ENCODE peak calls at places on chromosomes 3 and 15, in eight cellular contexts. One of them, this sample, is unnamed. For H3K4me1, the result is how much of the 10 kb centered on the place peaks cover.

GRCh38 chr15:66834863-66835557 is 133.0 kb downstream of the SMAD6 start:
- DNase-seq in SK-N-SH: no peak
- DNase-seq in IMR-90: no peak
- DNase-seq in K562: no peak
- DNase-seq in aorta: no peak
- DNase-seq in GM12878: no peak
- DNase-seq in GM23338: peak
- DNase-seq in pancreas: peak
- DNase-seq in this sample: no peak

GRCh38 chr3:61947456-61947855 is 386.1 kb downstream of the PTPRG start:
- DNase-seq in pancreas: no peak
- DNase-seq in aorta: no peak
- DNase-seq in SK-N-SH: no peak
- DNase-seq in K562: no peak
- DNase-seq in GM12878: no peak
- DNase-seq in GM23338: no peak
- DNase-seq in IMR-90: no peak
- DNase-seq in this sample: no peak

GRCh38 chr3:178170698-178171535 is 365.3 kb upstream of the KCNMB2 start:
- DNase-seq in aorta: no peak
- DNase-seq in K562: peak
- DNase-seq in IMR-90: peak
- DNase-seq in SK-N-SH: peak
- DNase-seq in GM12878: no peak
- DNase-seq in pancreas: no peak
- DNase-seq in GM23338: no peak
- DNase-seq in this sample: no peak

GRCh38 chr15:85651551-85651950 is 143.2 kb downstream of the KLHL25 start:
- DNase-seq in aorta: no peak
- DNase-seq in pancreas: no peak
- DNase-seq in K562: no peak
- DNase-seq in SK-N-SH: no peak
- DNase-seq in GM23338: no peak
- DNase-seq in GM12878: no peak
- DNase-seq in IMR-90: no peak
- DNase-seq in this sample: no peak

GRCh38 chr3:196609343-196609775 is 30.1 kb upstream of the NRROS start:
- DNase-seq in SK-N-SH: peak
- DNase-seq in aorta: peak
- DNase-seq in GM23338: peak
- DNase-seq in pancreas: peak
- DNase-seq in IMR-90: peak
- DNase-seq in K562: peak
- DNase-seq in GM12878: peak
- DNase-seq in this sample: peak

GRCh38 chr3:29759021-29759359 is 478.1 kb downstream of the RBMS3 start:
- DNase-seq in K562: no peak
- DNase-seq in IMR-90: peak
- DNase-seq in aorta: no peak
- DNase-seq in SK-N-SH: no peak
- DNase-seq in GM23338: no peak
- DNase-seq in GM12878: no peak
- DNase-seq in pancreas: no peak
- DNase-seq in this sample: no peak

GRCh38 chr15:74531144-74531811 is 9.7 kb upstream of the ARID3B start:
- DNase-seq in SK-N-SH: no peak
- DNase-seq in pancreas: no peak
- DNase-seq in IMR-90: peak
- DNase-seq in GM23338: peak
- DNase-seq in aorta: no peak
- DNase-seq in GM12878: no peak
- DNase-seq in K562: peak
- DNase-seq in this sample: no peak

GRCh38 chr3:181383760-181384159 is 328.0 kb upstream of the SOX2 start:
- DNase-seq in K562: no peak
- DNase-seq in GM12878: no peak
- DNase-seq in IMR-90: no peak
- DNase-seq in pancreas: no peak
- DNase-seq in GM23338: peak
- DNase-seq in SK-N-SH: no peak
- DNase-seq in aorta: no peak
- DNase-seq in this sample: no peak

GRCh38 chr15:58393196-58393790 is 38.5 kb upstream of the LIPC start:
- DNase-seq in IMR-90: peak
- DNase-seq in SK-N-SH: no peak
- DNase-seq in pancreas: no peak
- DNase-seq in K562: no peak
- DNase-seq in aorta: no peak
- DNase-seq in GM12878: no peak
- DNase-seq in GM23338: no peak
- DNase-seq in this sample: no peak

GRCh38 chr15:50358805-50359204 is 3.8 kb upstream of the GABPB1 start:
- DNase-seq in GM23338: peak
- DNase-seq in aorta: no peak
- DNase-seq in IMR-90: peak
- DNase-seq in K562: peak
- DNase-seq in SK-N-SH: peak
- DNase-seq in pancreas: no peak
- DNase-seq in GM12878: no peak
- DNase-seq in this sample: no peak

GRCh38 chr3:160827516-160827915 is 71.5 kb downstream of the PPM1L start:
- DNase-seq in IMR-90: no peak
- DNase-seq in GM23338: no peak
- DNase-seq in GM12878: no peak
- DNase-seq in pancreas: no peak
- DNase-seq in SK-N-SH: peak
- DNase-seq in K562: no peak
- DNase-seq in aorta: no peak
- DNase-seq in this sample: no peak

DNA sequence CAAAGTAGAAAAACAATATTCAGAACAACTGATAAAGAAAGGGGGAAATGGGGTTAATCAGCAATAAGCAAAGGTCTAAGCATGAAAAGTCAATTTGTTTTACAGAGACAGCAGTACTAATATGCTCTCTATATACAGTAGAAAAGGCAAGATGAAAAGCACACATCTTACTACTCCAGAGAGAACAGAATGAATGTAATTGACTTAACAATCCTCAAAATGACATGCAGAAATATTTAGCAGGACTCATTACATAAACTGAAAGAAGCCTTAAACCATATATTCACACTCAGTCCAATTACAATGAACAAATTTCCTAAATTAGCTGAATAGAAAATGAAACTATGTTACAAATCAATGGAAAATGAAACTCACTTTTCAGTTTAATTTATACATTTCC is 319.8 kb downstream of the SUCLG2 start:
- DNase-seq in GM23338: no peak
- DNase-seq in K562: no peak
- DNase-seq in pancreas: no peak
- DNase-seq in SK-N-SH: no peak
- DNase-seq in GM12878: no peak
- DNase-seq in aorta: no peak
- DNase-seq in IMR-90: no peak
- DNase-seq in this sample: no peak
- H3K4me1 ChIP-seq in GM23338: under half
- H3K4me1 ChIP-seq in K562: under half
- H3K4me1 ChIP-seq in pancreas: under half
- H3K4me1 ChIP-seq in SK-N-SH: under half
- H3K4me1 ChIP-seq in GM12878: under half
- H3K4me1 ChIP-seq in aorta: under half
- H3K4me1 ChIP-seq in IMR-90: under half
- H3K4me1 ChIP-seq in this sample: under half

GRCh38 chr3:114378760-114379159 is 84.9 kb downstream of the TIGIT start:
- DNase-seq in K562: no peak
- DNase-seq in GM23338: no peak
- DNase-seq in IMR-90: no peak
- DNase-seq in SK-N-SH: no peak
- DNase-seq in GM12878: no peak
- DNase-seq in pancreas: no peak
- DNase-seq in aorta: no peak
- DNase-seq in this sample: no peak
- H3K4me1 ChIP-seq in K562: under half
- H3K4me1 ChIP-seq in GM23338: under half
- H3K4me1 ChIP-seq in IMR-90: under half
- H3K4me1 ChIP-seq in SK-N-SH: under half
- H3K4me1 ChIP-seq in GM12878: under half
- H3K4me1 ChIP-seq in pancreas: under half
- H3K4me1 ChIP-seq in aorta: under half
- H3K4me1 ChIP-seq in this sample: under half

DNA sequence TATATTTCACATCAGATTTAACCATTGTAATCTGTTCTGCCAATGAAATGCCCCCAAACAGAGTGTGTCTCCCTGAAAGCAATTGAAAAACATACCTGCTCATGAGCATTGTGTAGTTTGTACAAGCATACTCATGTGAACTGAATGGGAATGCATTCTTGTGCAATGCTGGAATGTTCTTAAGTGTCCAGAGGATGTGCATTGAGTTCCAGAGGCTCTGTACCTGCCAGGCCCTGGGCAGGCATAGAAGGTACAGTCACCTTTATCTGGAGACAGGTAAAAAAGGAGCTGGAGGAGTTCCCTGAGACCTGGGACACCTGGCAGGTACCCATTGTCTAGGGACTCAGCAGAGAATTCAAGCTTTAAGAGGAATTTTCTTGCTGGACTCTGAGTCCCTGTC is 2.8 kb downstream of the MRAS start:
- DNase-seq in pancreas: no peak
- DNase-seq in IMR-90: peak
- DNase-seq in aorta: no peak
- DNase-seq in GM12878: no peak
- DNase-seq in GM23338: no peak
- DNase-seq in K562: no peak
- DNase-seq in SK-N-SH: no peak
- DNase-seq in this sample: no peak
- H3K4me1 ChIP-seq in pancreas: under half
- H3K4me1 ChIP-seq in IMR-90: under half
- H3K4me1 ChIP-seq in aorta: under half
- H3K4me1 ChIP-seq in GM12878: under half
- H3K4me1 ChIP-seq in GM23338: under half
- H3K4me1 ChIP-seq in K562: under half
- H3K4me1 ChIP-seq in SK-N-SH: under half
- H3K4me1 ChIP-seq in this sample: under half

DNA sequence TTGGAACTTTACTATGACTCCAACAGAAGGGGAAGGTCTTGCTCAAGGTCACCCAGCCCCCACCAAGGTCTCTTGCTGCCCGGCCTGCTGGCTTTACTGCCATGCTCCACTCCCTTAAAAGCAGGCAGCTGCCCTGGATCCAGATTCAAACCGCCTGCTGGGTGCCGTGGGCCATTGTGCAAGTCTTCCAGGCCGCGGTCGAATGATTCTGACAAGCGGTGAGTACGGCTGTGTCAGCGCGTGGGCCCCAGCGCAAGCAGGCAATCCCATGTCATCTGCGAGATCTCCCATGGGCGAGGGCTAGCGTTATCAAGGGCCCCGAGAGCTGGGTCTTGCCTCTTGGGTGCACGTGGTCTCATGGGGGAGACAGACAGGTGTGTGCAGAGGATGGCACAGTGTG is 37.6 kb downstream of the CORO2B start:
- DNase-seq in K562: no peak
- DNase-seq in GM12878: no peak
- DNase-seq in GM23338: no peak
- DNase-seq in IMR-90: no peak
- DNase-seq in pancreas: no peak
- DNase-seq in SK-N-SH: no peak
- DNase-seq in aorta: no peak
- DNase-seq in this sample: no peak
- H3K4me1 ChIP-seq in K562: under half
- H3K4me1 ChIP-seq in GM12878: under half
- H3K4me1 ChIP-seq in GM23338: under half
- H3K4me1 ChIP-seq in IMR-90: under half
- H3K4me1 ChIP-seq in pancreas: under half
- H3K4me1 ChIP-seq in SK-N-SH: under half
- H3K4me1 ChIP-seq in aorta: under half
- H3K4me1 ChIP-seq in this sample: under half

DNA sequence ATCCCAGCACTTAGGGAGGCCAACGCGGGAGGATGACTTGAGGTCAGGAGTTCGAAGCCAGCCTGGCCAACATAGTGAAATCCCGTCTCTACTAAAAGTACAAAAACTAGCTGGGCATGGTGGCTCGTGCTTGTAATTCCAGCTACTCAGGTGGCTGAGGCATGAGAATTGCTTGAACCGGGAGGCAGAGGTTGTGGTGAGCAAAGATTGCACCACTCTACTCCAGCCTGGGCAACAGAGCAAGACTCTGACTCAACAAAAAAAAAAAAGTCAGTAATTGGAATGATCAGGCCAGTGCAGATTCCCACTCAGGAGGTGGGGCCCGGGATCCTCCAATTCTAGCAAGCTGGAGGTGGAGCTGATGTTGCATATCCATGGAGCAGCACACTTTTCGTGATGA is 5.6 kb downstream of the CFAP92 start:
- DNase-seq in GM12878: no peak
- DNase-seq in SK-N-SH: no peak
- DNase-seq in aorta: no peak
- DNase-seq in K562: no peak
- DNase-seq in pancreas: no peak
- DNase-seq in IMR-90: no peak
- DNase-seq in GM23338: no peak
- DNase-seq in this sample: no peak
- H3K4me1 ChIP-seq in GM12878: under half
- H3K4me1 ChIP-seq in SK-N-SH: under half
- H3K4me1 ChIP-seq in aorta: under half
- H3K4me1 ChIP-seq in K562: under half
- H3K4me1 ChIP-seq in pancreas: under half
- H3K4me1 ChIP-seq in IMR-90: under half
- H3K4me1 ChIP-seq in GM23338: under half
- H3K4me1 ChIP-seq in this sample: under half

DNA sequence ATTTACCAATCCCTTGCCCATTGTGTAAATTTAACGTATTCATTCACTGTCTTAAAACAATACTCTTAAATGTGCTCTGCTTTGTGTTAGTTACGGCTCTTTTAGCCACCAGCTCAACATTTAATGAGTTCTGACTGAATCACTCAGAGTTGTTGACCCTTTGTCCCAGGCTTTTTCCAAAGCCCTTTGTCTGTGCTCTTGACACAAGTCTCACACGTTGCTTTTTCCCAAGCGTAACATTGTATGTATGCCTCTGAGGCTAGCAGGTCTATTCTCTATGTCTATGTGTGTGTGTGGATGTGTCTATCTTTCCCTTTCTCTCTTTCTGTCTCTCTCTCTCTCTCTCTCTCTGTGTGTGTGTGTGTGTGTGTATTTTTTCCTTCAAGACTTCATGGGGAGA is 435.4 kb upstream of the GOLIM4 start:
- DNase-seq in IMR-90: no peak
- DNase-seq in aorta: no peak
- DNase-seq in GM12878: no peak
- DNase-seq in GM23338: peak
- DNase-seq in pancreas: no peak
- DNase-seq in K562: no peak
- DNase-seq in SK-N-SH: no peak
- DNase-seq in this sample: no peak
- H3K4me1 ChIP-seq in IMR-90: under half
- H3K4me1 ChIP-seq in aorta: under half
- H3K4me1 ChIP-seq in GM12878: under half
- H3K4me1 ChIP-seq in GM23338: half or more
- H3K4me1 ChIP-seq in pancreas: under half
- H3K4me1 ChIP-seq in K562: under half
- H3K4me1 ChIP-seq in SK-N-SH: under half
- H3K4me1 ChIP-seq in this sample: under half

GRCh38 chr15:40344631-40345120 is 3.9 kb upstream of the CCDC9B start:
- DNase-seq in IMR-90: peak
- DNase-seq in GM12878: no peak
- DNase-seq in SK-N-SH: peak
- DNase-seq in aorta: peak
- DNase-seq in GM23338: peak
- DNase-seq in K562: peak
- DNase-seq in pancreas: peak
- DNase-seq in this sample: peak
- H3K4me1 ChIP-seq in IMR-90: under half
- H3K4me1 ChIP-seq in GM12878: under half
- H3K4me1 ChIP-seq in SK-N-SH: under half
- H3K4me1 ChIP-seq in aorta: under half
- H3K4me1 ChIP-seq in GM23338: under half
- H3K4me1 ChIP-seq in K562: under half
- H3K4me1 ChIP-seq in pancreas: under half
- H3K4me1 ChIP-seq in this sample: under half

GRCh38 chr3:123084738-123085237 is 18.0 kb downstream of the PDIA5 start:
- DNase-seq in GM12878: no peak
- DNase-seq in aorta: peak
- DNase-seq in GM23338: no peak
- DNase-seq in K562: no peak
- DNase-seq in pancreas: no peak
- DNase-seq in SK-N-SH: peak
- DNase-seq in IMR-90: peak
- DNase-seq in this sample: no peak
- H3K4me1 ChIP-seq in GM12878: under half
- H3K4me1 ChIP-seq in aorta: under half
- H3K4me1 ChIP-seq in GM23338: under half
- H3K4me1 ChIP-seq in K562: half or more
- H3K4me1 ChIP-seq in pancreas: under half
- H3K4me1 ChIP-seq in SK-N-SH: under half
- H3K4me1 ChIP-seq in IMR-90: under half
- H3K4me1 ChIP-seq in this sample: under half

This sample was measured in uterus.